ENCODE peak calls at places on chromosomes 1 and 21, in four cellular contexts. N is activated CD4-positive, alpha-beta T cell treated with anti-CD3 and anti-CD28 coated beads, Interleukin-2, amount 50 U/mL, for 24 hours; C is stimulated activated CD4-positive, alpha-beta T cell treated with anti-CD3 and anti-CD28 coated beads, Interleukin-4, amount 100 ng/mL, for 1 hour; D is skeletal muscle cell. W is an unnamed sample.

GRCh38 chr1:147821883-147822282 is 61.5 kb upstream of the GJA5 start:
- DNase-seq in N (no peak), C (no peak), D (no peak), W (no peak)

GRCh38 chr1:228464487-228464983 is 22.6 kb upstream of the RNF187 start:
- DNase-seq in N (peak; percentile 67), C (peak; percentile 84), D (peak; percentile 36), W (no peak)

GRCh38 chr21:44723177-44724131 is 12.1 kb upstream of the TSPEAR start:
- DNase-seq in N (no peak), C (no peak), D (no peak), W (no peak)

GRCh38 chr1:9363061-9363471 is 70.4 kb downstream of the SPSB1 start:
- DNase-seq in N (no peak), C (no peak), D (no peak), W (no peak)

GRCh38 chr1:219151467-219151866 is 22.2 kb upstream of the LYPLAL1 start:
- DNase-seq in N (no peak), C (no peak), D (no peak), W (no peak)

GRCh38 chr1:32240140-32240951 is 6.7 kb upstream of the FAM167B start:
- DNase-seq in N (no peak), C (peak; percentile 61), D (no peak), W (peak; percentile 92)

GRCh38 chr1:240691521-240692338 is 79.8 kb upstream of the GREM2 start:
- DNase-seq in N (no peak), C (no peak), D (peak; percentile 16), W (no peak)

GRCh38 chr1:75672528-75673393 is 51.7 kb upstream of the ACADM start:
- DNase-seq in N (no peak), C (no peak), D (peak; percentile 49), W (no peak)

GRCh38 chr1:224506141-224506814 is 71.7 kb upstream of the WDR26 start:
- DNase-seq in N (no peak), C (no peak), D (no peak), W (no peak)

GRCh38 chr1:213371769-213372619 is 321.0 kb downstream of the RPS6KC1 start:
- DNase-seq in N (no peak), C (no peak), D (no peak), W (no peak)

GRCh38 chr1:12501661-12502060 is 116.3 kb downstream of the DHRS3 start:
- DNase-seq in N (no peak), C (no peak), D (peak; percentile 40), W (no peak)

GRCh38 chr21:44527156-44527982 is 12.6 kb downstream of the KRTAP10-1 start:
- DNase-seq in N (no peak), C (no peak), D (no peak), W (peak; percentile 42)

GRCh38 chr1:2098839-2099785 is 48.9 kb downstream of the PRKCZ start:
- DNase-seq in N (no peak), C (no peak), D (no peak), W (no peak)

GRCh38 chr1:6800728-6801127 is 15.5 kb downstream of the CAMTA1 start:
- DNase-seq in N (no peak), C (no peak), D (peak; percentile 20), W (no peak)

GRCh38 chr1:182163821-182164223 is 102.3 kb upstream of the ZNF648 start:
- DNase-seq in N (no peak), C (no peak), D (no peak), W (peak; percentile 71)

GRCh38 chr1:42240964-42241755 is 76.6 kb upstream of the GUCA2A start:
- DNase-seq in N (no peak), C (no peak), D (peak; percentile 24), W (no peak)

GRCh38 chr1:31199301-31199790 is 40.3 kb downstream of the NKAIN1 start:
- DNase-seq in N (no peak), C (no peak), D (no peak), W (no peak)

GRCh38 chr1:38053416-38054091 is 7.0 kb upstream of the POU3F1 start:
- DNase-seq in N (no peak), C (no peak), D (no peak), W (no peak)

GRCh38 chr1:68321084-68321685 is 88.9 kb upstream of the WLS start:
- DNase-seq in N (no peak), C (no peak), D (no peak), W (no peak)

GRCh38 chr1:67285780-67286488 is 21.7 kb upstream of the IL12RB2 start:
- DNase-seq in N (no peak), C (no peak), D (no peak), W (no peak)

GRCh38 chr1:93338426-93338825 is 7.3 kb upstream of the DR1 start:
- DNase-seq in N (no peak), C (no peak), D (peak; percentile 81), W (no peak)

GRCh38 chr1:53327183-53327941 is 508 bp downstream of the LRP8 start:
- DNase-seq in N (peak; percentile 46), C (peak; percentile 66), D (no peak), W (no peak)

GRCh38 chr21:45080639-45081414 is 6.4 kb downstream of the ADARB1 start:
- DNase-seq in N (no peak), C (no peak), D (no peak), W (no peak)

W was measured in ascending aorta.